ENCODE peak calls at places on chromosome 13, in nine cellular contexts. M, H, Q, K, Y, P, J, D and Z are unnamed samples.

GRCh38 chr13:49448753-49449152 is 4.7 kb downstream of the SETDB2 start:
- DNase-seq in D (no peak), Q (no peak), K (no peak), H (no peak), J (no peak), Y (no peak), P (no peak), M (no peak), Z (no peak)

GRCh38 chr13:110472904-110473563 is 88.5 kb downstream of the RAB20 start:
- DNase-seq in D (no peak), M (no peak), Q (no peak), P (no peak), Y (no peak), K (no peak), J (no peak), H (no peak), Z (no peak)

GRCh38 chr13:20582026-20582425 is 15.1 kb downstream of the IFT88 start:
- DNase-seq in D (no peak), Q (no peak), J (no peak), M (no peak), Y (no peak), H (no peak), P (no peak), K (no peak), Z (no peak)

GRCh38 chr13:49690133-49690989 is 925 bp downstream of the EBPL start:
- DNase-seq in Q (no peak), D (no peak), Y (no peak), P (peak), M (no peak), J (no peak), H (no peak), K (peak), Z (no peak)

GRCh38 chr13:106234656-106235055 is 300.8 kb downstream of the EFNB2 start:
- DNase-seq in P (no peak), Q (no peak), M (no peak), H (no peak), D (no peak), J (no peak), Y (no peak), K (no peak), Z (no peak)

GRCh38 chr13:36006347-36006746 is 124.8 kb downstream of the DCLK1 start:
- DNase-seq in J (no peak), Q (no peak), Y (no peak), D (no peak), M (no peak), P (peak), H (no peak), K (no peak), Z (no peak)

GRCh38 chr13:72639377-72639776 is 88.1 kb downstream of the MZT1 start:
- DNase-seq in Q (no peak), D (no peak), M (no peak), Y (no peak), H (no peak), J (no peak), P (no peak), K (no peak), Z (no peak)

GRCh38 chr13:112873851-112874750 is 94.9 kb upstream of the MCF2L start:
- DNase-seq in P (peak), J (peak), H (peak), K (peak), M (peak), D (peak), Y (peak), Q (peak), Z (peak)

GRCh38 chr13:113162783-113163685 is 4.6 kb downstream of the PROZ start:
- DNase-seq in P (no peak), J (no peak), H (no peak), D (no peak), K (no peak), Q (no peak), M (no peak), Y (no peak), Z (no peak)

GRCh38 chr13:45626731-45627374 is 11.3 kb upstream of the ERICH6B start:
- DNase-seq in D (no peak), H (no peak), Y (no peak), Q (no peak), K (no peak), M (no peak), J (no peak), P (no peak), Z (no peak)

GRCh38 chr13:45621950-45622349 is 6.4 kb upstream of the ERICH6B start:
- DNase-seq in M (no peak), H (no peak), J (no peak), Q (no peak), D (no peak), P (no peak), Y (no peak), K (no peak), Z (no peak)

GRCh38 chr13:45627656-45628055 is 12.1 kb upstream of the ERICH6B start:
- DNase-seq in H (no peak), D (no peak), J (no peak), M (no peak), Q (no peak), Y (no peak), K (no peak), P (no peak), Z (no peak)

GRCh38 chr13:45628094-45628493 is 12.6 kb upstream of the ERICH6B start:
- DNase-seq in H (no peak), Q (no peak), M (no peak), J (no peak), P (no peak), D (no peak), K (no peak), Y (no peak), Z (no peak)

GRCh38 chr13:45623516-45624090 is 8.1 kb upstream of the ERICH6B start:
- DNase-seq in Y (peak), M (no peak), Q (no peak), H (no peak), D (no peak), P (peak), K (no peak), J (no peak), Z (no peak)
- TF ChIP-seq CTCF in Y (peak), M (peak), Q (no peak), H (peak), D (no peak), P (peak), K (peak), J (peak), Z (no peak)

GRCh38 chr13:66618702-66619101 is 611.4 kb downstream of the PCDH9 start:
- DNase-seq in Y (peak), K (no peak), M (no peak), D (no peak), Q (no peak), H (no peak), J (no peak), P (peak), Z (no peak)
- TF ChIP-seq CTCF in Y (peak), K (no peak), M (no peak), D (no peak), Q (no peak), H (no peak), J (no peak), P (peak), Z (no peak)

DNA sequence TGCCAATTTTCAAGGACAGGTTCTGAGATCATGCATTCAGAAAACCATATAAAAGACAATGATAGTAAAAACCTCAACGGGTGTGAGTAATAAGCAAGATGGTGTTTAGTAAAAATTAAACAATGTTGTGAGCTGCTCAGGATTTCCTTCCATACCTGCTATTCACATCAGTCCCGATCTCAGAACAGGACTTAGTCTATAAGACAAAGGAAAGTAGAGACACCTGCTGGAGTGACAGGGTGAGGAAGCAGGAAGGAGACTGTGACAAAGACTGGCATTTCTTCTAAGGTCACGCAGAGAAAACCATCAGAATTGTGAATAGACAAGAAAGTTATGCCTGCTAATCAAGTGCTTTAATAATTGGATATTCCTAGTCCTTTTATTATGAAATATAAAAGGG is 648.0 kb downstream of the DACH1 start:
- DNase-seq in H (no peak), D (no peak), Q (no peak), P (no peak), Y (peak), M (no peak), J (no peak), K (peak), Z (no peak)
- TF ChIP-seq CTCF in H (no peak), D (no peak), Q (no peak), P (no peak), Y (no peak), M (no peak), J (no peak), K (no peak), Z (no peak)

DNA sequence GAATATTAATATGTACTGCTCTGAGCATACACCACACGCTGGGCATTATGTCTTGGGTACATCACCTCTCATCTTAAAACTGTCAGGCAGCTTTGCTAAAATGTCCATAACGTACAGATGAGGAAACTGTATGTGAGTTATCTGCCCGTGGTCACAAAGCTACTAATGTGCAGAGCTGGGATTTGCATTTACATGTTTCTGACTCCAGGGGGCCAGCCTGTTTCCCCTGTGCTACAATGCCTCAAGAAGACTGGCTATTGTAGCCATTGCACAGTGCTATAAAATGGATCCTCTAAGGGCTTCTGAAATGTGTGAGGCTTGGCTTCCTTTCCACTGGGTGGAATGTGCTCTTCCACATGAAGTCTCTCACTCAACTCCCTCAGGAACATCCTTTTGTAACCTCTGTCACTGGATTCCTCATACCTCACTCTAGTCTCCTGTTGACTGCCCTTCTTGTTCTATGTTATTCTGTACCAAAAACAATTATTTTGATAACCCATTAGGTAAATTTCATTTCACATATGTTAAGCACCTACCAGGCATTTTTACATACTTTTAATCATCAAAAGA is 95.6 kb upstream of the HTR2A start:
- DNase-seq in Q (no peak), K (peak), P (peak), J (no peak), D (no peak), M (no peak), Y (peak), H (no peak), Z (no peak)
- TF ChIP-seq CTCF in Q (no peak), K (peak), P (peak), J (no peak), D (no peak), M (no peak), Y (peak), H (no peak), Z (no peak)

GRCh38 chr13:76307157-76307556 is 579.0 kb downstream of the KCTD12 start:
- DNase-seq in D (no peak), H (no peak), M (no peak), Q (no peak), K (no peak), P (peak), Y (peak), J (no peak), Z (no peak)
- TF ChIP-seq CTCF in D (no peak), H (no peak), M (no peak), Q (no peak), K (no peak), P (peak), Y (no peak), J (no peak), Z (no peak)

GRCh38 chr13:100526299-100527030 is 62.1 kb downstream of the GGACT start:
- DNase-seq in H (no peak), D (no peak), P (no peak), Q (no peak), M (no peak), K (no peak), J (no peak), Y (no peak), Z (no peak)
- TF ChIP-seq CTCF in H (no peak), D (no peak), P (no peak), Q (no peak), M (no peak), K (no peak), J (no peak), Y (no peak), Z (no peak)